ENCODE peak calls at places on chromosomes 16 and 17, in seven cellular contexts. One of them, this sample, is unnamed.

GRCh38 chr16:83813818-83814653 is 6.3 kb downstream of the HSBP1 start:
- DNase-seq in CD4-positive, CD25-positive, alpha-beta regulatory T cell: no peak
- DNase-seq in activated T-cell treated with anti-CD3 and anti-CD28 coated beads for 24 hours: no peak
- DNase-seq in activated naive CD4-positive, alpha-beta T cell: no peak
- DNase-seq in activated CD8-positive, alpha-beta T cell treated with anti-CD3 and anti-CD28 coated beads for 36 hours: no peak
- DNase-seq in neural crest cell: no peak
- DNase-seq in CD8-positive, alpha-beta memory T cell: no peak
- DNase-seq in this sample: peak; percentile 11

GRCh38 chr16:49700222-49700927 is 155.5 kb downstream of the ZNF423 start:
- DNase-seq in CD4-positive, CD25-positive, alpha-beta regulatory T cell: no peak
- DNase-seq in activated T-cell treated with anti-CD3 and anti-CD28 coated beads for 24 hours: no peak
- DNase-seq in activated naive CD4-positive, alpha-beta T cell: no peak
- DNase-seq in activated CD8-positive, alpha-beta T cell treated with anti-CD3 and anti-CD28 coated beads for 36 hours: no peak
- DNase-seq in neural crest cell: no peak
- DNase-seq in CD8-positive, alpha-beta memory T cell: no peak
- DNase-seq in this sample: peak; percentile 44

GRCh38 chr16:85170066-85171003 is 58.1 kb upstream of the CIBAR2 start:
- DNase-seq in CD4-positive, CD25-positive, alpha-beta regulatory T cell: no peak
- DNase-seq in activated T-cell treated with anti-CD3 and anti-CD28 coated beads for 24 hours: no peak
- DNase-seq in activated naive CD4-positive, alpha-beta T cell: no peak
- DNase-seq in activated CD8-positive, alpha-beta T cell treated with anti-CD3 and anti-CD28 coated beads for 36 hours: no peak
- DNase-seq in neural crest cell: no peak
- DNase-seq in CD8-positive, alpha-beta memory T cell: peak; percentile 39
- DNase-seq in this sample: no peak

GRCh38 chr17:18858567-18859245 is 775 bp downstream of the PRPSAP2 start:
- DNase-seq in CD4-positive, CD25-positive, alpha-beta regulatory T cell: no peak
- DNase-seq in activated T-cell treated with anti-CD3 and anti-CD28 coated beads for 24 hours: no peak
- DNase-seq in activated naive CD4-positive, alpha-beta T cell: no peak
- DNase-seq in activated CD8-positive, alpha-beta T cell treated with anti-CD3 and anti-CD28 coated beads for 36 hours: no peak
- DNase-seq in neural crest cell: no peak
- DNase-seq in CD8-positive, alpha-beta memory T cell: no peak
- DNase-seq in this sample: no peak

GRCh38 chr17:42120161-42121065 is 754 bp downstream of the KAT2A start:
- DNase-seq in CD4-positive, CD25-positive, alpha-beta regulatory T cell: no peak
- DNase-seq in activated T-cell treated with anti-CD3 and anti-CD28 coated beads for 24 hours: no peak
- DNase-seq in activated naive CD4-positive, alpha-beta T cell: no peak
- DNase-seq in activated CD8-positive, alpha-beta T cell treated with anti-CD3 and anti-CD28 coated beads for 36 hours: peak; percentile 40
- DNase-seq in neural crest cell: peak; percentile 45
- DNase-seq in CD8-positive, alpha-beta memory T cell: no peak
- DNase-seq in this sample: peak; percentile 17

GRCh38 chr16:1707193-1707790 is 1.3 kb downstream of the MAPK8IP3 start:
- DNase-seq in CD4-positive, CD25-positive, alpha-beta regulatory T cell: peak; percentile 41
- DNase-seq in activated T-cell treated with anti-CD3 and anti-CD28 coated beads for 24 hours: no peak
- DNase-seq in activated naive CD4-positive, alpha-beta T cell: no peak
- DNase-seq in activated CD8-positive, alpha-beta T cell treated with anti-CD3 and anti-CD28 coated beads for 36 hours: peak; percentile 42
- DNase-seq in neural crest cell: no peak
- DNase-seq in CD8-positive, alpha-beta memory T cell: no peak
- DNase-seq in this sample: no peak

GRCh38 chr17:1491406-1492248 is 859 bp downstream of the MYO1C start:
- DNase-seq in CD4-positive, CD25-positive, alpha-beta regulatory T cell: peak; percentile 51
- DNase-seq in activated T-cell treated with anti-CD3 and anti-CD28 coated beads for 24 hours: no peak
- DNase-seq in activated naive CD4-positive, alpha-beta T cell: no peak
- DNase-seq in activated CD8-positive, alpha-beta T cell treated with anti-CD3 and anti-CD28 coated beads for 36 hours: no peak
- DNase-seq in neural crest cell: peak; percentile 26
- DNase-seq in CD8-positive, alpha-beta memory T cell: no peak
- DNase-seq in this sample: peak; percentile 77

GRCh38 chr17:59108400-59109102 is 1.9 kb upstream of the TRIM37 start:
- DNase-seq in CD4-positive, CD25-positive, alpha-beta regulatory T cell: no peak
- DNase-seq in activated T-cell treated with anti-CD3 and anti-CD28 coated beads for 24 hours: no peak
- DNase-seq in activated naive CD4-positive, alpha-beta T cell: no peak
- DNase-seq in activated CD8-positive, alpha-beta T cell treated with anti-CD3 and anti-CD28 coated beads for 36 hours: no peak
- DNase-seq in neural crest cell: no peak
- DNase-seq in CD8-positive, alpha-beta memory T cell: no peak
- DNase-seq in this sample: no peak

GRCh38 chr16:75254359-75254837 is 3.0 kb upstream of the BCAR1 start:
- DNase-seq in CD4-positive, CD25-positive, alpha-beta regulatory T cell: no peak
- DNase-seq in activated T-cell treated with anti-CD3 and anti-CD28 coated beads for 24 hours: no peak
- DNase-seq in activated naive CD4-positive, alpha-beta T cell: no peak
- DNase-seq in activated CD8-positive, alpha-beta T cell treated with anti-CD3 and anti-CD28 coated beads for 36 hours: no peak
- DNase-seq in neural crest cell: no peak
- DNase-seq in CD8-positive, alpha-beta memory T cell: no peak
- DNase-seq in this sample: peak; percentile 73

GRCh38 chr17:50458290-50458689 is 10.4 kb downstream of the CHAD start:
- DNase-seq in CD4-positive, CD25-positive, alpha-beta regulatory T cell: no peak
- DNase-seq in activated T-cell treated with anti-CD3 and anti-CD28 coated beads for 24 hours: no peak
- DNase-seq in activated naive CD4-positive, alpha-beta T cell: no peak
- DNase-seq in activated CD8-positive, alpha-beta T cell treated with anti-CD3 and anti-CD28 coated beads for 36 hours: no peak
- DNase-seq in neural crest cell: no peak
- DNase-seq in CD8-positive, alpha-beta memory T cell: no peak
- DNase-seq in this sample: no peak

GRCh38 chr16:66274335-66275110 is 92.0 kb upstream of the CDH5 start:
- DNase-seq in CD4-positive, CD25-positive, alpha-beta regulatory T cell: peak; percentile 33
- DNase-seq in activated T-cell treated with anti-CD3 and anti-CD28 coated beads for 24 hours: no peak
- DNase-seq in activated naive CD4-positive, alpha-beta T cell: no peak
- DNase-seq in activated CD8-positive, alpha-beta T cell treated with anti-CD3 and anti-CD28 coated beads for 36 hours: peak; percentile 29
- DNase-seq in neural crest cell: no peak
- DNase-seq in CD8-positive, alpha-beta memory T cell: no peak
- DNase-seq in this sample: no peak

GRCh38 chr17:63476857-63477470 is at the start of gene ACE:
- DNase-seq in CD4-positive, CD25-positive, alpha-beta regulatory T cell: peak; percentile 45
- DNase-seq in activated T-cell treated with anti-CD3 and anti-CD28 coated beads for 24 hours: no peak
- DNase-seq in activated naive CD4-positive, alpha-beta T cell: no peak
- DNase-seq in activated CD8-positive, alpha-beta T cell treated with anti-CD3 and anti-CD28 coated beads for 36 hours: peak; percentile 53
- DNase-seq in neural crest cell: no peak
- DNase-seq in CD8-positive, alpha-beta memory T cell: peak; percentile 69
- DNase-seq in this sample: peak; percentile 53

GRCh38 chr17:28046034-28046825 is 3.8 kb downstream of the NLK start:
- DNase-seq in CD4-positive, CD25-positive, alpha-beta regulatory T cell: no peak
- DNase-seq in activated T-cell treated with anti-CD3 and anti-CD28 coated beads for 24 hours: no peak
- DNase-seq in activated naive CD4-positive, alpha-beta T cell: no peak
- DNase-seq in activated CD8-positive, alpha-beta T cell treated with anti-CD3 and anti-CD28 coated beads for 36 hours: no peak
- DNase-seq in neural crest cell: no peak
- DNase-seq in CD8-positive, alpha-beta memory T cell: no peak
- DNase-seq in this sample: no peak

GRCh38 chr17:78397681-78398101 is 19.2 kb downstream of the PGS1 start:
- DNase-seq in CD4-positive, CD25-positive, alpha-beta regulatory T cell: no peak
- DNase-seq in activated T-cell treated with anti-CD3 and anti-CD28 coated beads for 24 hours: no peak
- DNase-seq in activated naive CD4-positive, alpha-beta T cell: no peak
- DNase-seq in activated CD8-positive, alpha-beta T cell treated with anti-CD3 and anti-CD28 coated beads for 36 hours: no peak
- DNase-seq in neural crest cell: no peak
- DNase-seq in CD8-positive, alpha-beta memory T cell: no peak
- DNase-seq in this sample: no peak

GRCh38 chr16:51245306-51245705 is 94.2 kb upstream of the SALL1 start:
- DNase-seq in CD4-positive, CD25-positive, alpha-beta regulatory T cell: no peak
- DNase-seq in activated T-cell treated with anti-CD3 and anti-CD28 coated beads for 24 hours: no peak
- DNase-seq in activated naive CD4-positive, alpha-beta T cell: no peak
- DNase-seq in activated CD8-positive, alpha-beta T cell treated with anti-CD3 and anti-CD28 coated beads for 36 hours: no peak
- DNase-seq in neural crest cell: no peak
- DNase-seq in CD8-positive, alpha-beta memory T cell: no peak
- DNase-seq in this sample: no peak

GRCh38 chr16:26569793-26570192 is 496.9 kb upstream of the C16orf82 start:
- DNase-seq in CD4-positive, CD25-positive, alpha-beta regulatory T cell: peak; percentile 41
- DNase-seq in activated T-cell treated with anti-CD3 and anti-CD28 coated beads for 24 hours: no peak
- DNase-seq in activated naive CD4-positive, alpha-beta T cell: no peak
- DNase-seq in activated CD8-positive, alpha-beta T cell treated with anti-CD3 and anti-CD28 coated beads for 36 hours: peak; percentile 15
- DNase-seq in neural crest cell: peak; percentile 6
- DNase-seq in CD8-positive, alpha-beta memory T cell: no peak
- DNase-seq in this sample: no peak

GRCh38 chr17:17681744-17682292 is 560 bp downstream of the RAI1 start:
- DNase-seq in CD4-positive, CD25-positive, alpha-beta regulatory T cell: peak; percentile 46
- DNase-seq in activated T-cell treated with anti-CD3 and anti-CD28 coated beads for 24 hours: peak; percentile 17
- DNase-seq in activated naive CD4-positive, alpha-beta T cell: peak; percentile 29
- DNase-seq in activated CD8-positive, alpha-beta T cell treated with anti-CD3 and anti-CD28 coated beads for 36 hours: peak; percentile 68
- DNase-seq in neural crest cell: peak; percentile 29
- DNase-seq in CD8-positive, alpha-beta memory T cell: peak; percentile 59
- DNase-seq in this sample: peak; percentile 66

GRCh38 chr16:55846598-55847346 is 13.9 kb upstream of the CES1 start:
- DNase-seq in CD4-positive, CD25-positive, alpha-beta regulatory T cell: no peak
- DNase-seq in activated T-cell treated with anti-CD3 and anti-CD28 coated beads for 24 hours: no peak
- DNase-seq in activated naive CD4-positive, alpha-beta T cell: no peak
- DNase-seq in activated CD8-positive, alpha-beta T cell treated with anti-CD3 and anti-CD28 coated beads for 36 hours: no peak
- DNase-seq in neural crest cell: no peak
- DNase-seq in CD8-positive, alpha-beta memory T cell: no peak
- DNase-seq in this sample: no peak

GRCh38 chr16:89071686-89072182 is 21.9 kb upstream of the ACSF3 start:
- DNase-seq in CD4-positive, CD25-positive, alpha-beta regulatory T cell: no peak
- DNase-seq in activated T-cell treated with anti-CD3 and anti-CD28 coated beads for 24 hours: no peak
- DNase-seq in activated naive CD4-positive, alpha-beta T cell: no peak
- DNase-seq in activated CD8-positive, alpha-beta T cell treated with anti-CD3 and anti-CD28 coated beads for 36 hours: no peak
- DNase-seq in neural crest cell: no peak
- DNase-seq in CD8-positive, alpha-beta memory T cell: no peak
- DNase-seq in this sample: no peak

GRCh38 chr16:51328708-51329107 is 177.6 kb upstream of the SALL1 start:
- DNase-seq in CD4-positive, CD25-positive, alpha-beta regulatory T cell: no peak
- DNase-seq in activated T-cell treated with anti-CD3 and anti-CD28 coated beads for 24 hours: no peak
- DNase-seq in activated naive CD4-positive, alpha-beta T cell: no peak
- DNase-seq in activated CD8-positive, alpha-beta T cell treated with anti-CD3 and anti-CD28 coated beads for 36 hours: no peak
- DNase-seq in neural crest cell: no peak
- DNase-seq in CD8-positive, alpha-beta memory T cell: no peak
- DNase-seq in this sample: no peak

GRCh38 chr17:81022371-81022729 is 12.6 kb upstream of the BAIAP2 start:
- DNase-seq in CD4-positive, CD25-positive, alpha-beta regulatory T cell: no peak
- DNase-seq in activated T-cell treated with anti-CD3 and anti-CD28 coated beads for 24 hours: no peak
- DNase-seq in activated naive CD4-positive, alpha-beta T cell: no peak
- DNase-seq in activated CD8-positive, alpha-beta T cell treated with anti-CD3 and anti-CD28 coated beads for 36 hours: no peak
- DNase-seq in neural crest cell: no peak
- DNase-seq in CD8-positive, alpha-beta memory T cell: no peak
- DNase-seq in this sample: no peak

GRCh38 chr17:28385037-28385797 is 13.7 kb downstream of the SARM1 start:
- DNase-seq in CD4-positive, CD25-positive, alpha-beta regulatory T cell: peak; percentile 25
- DNase-seq in activated T-cell treated with anti-CD3 and anti-CD28 coated beads for 24 hours: no peak
- DNase-seq in activated naive CD4-positive, alpha-beta T cell: no peak
- DNase-seq in activated CD8-positive, alpha-beta T cell treated with anti-CD3 and anti-CD28 coated beads for 36 hours: peak; percentile 47
- DNase-seq in neural crest cell: no peak
- DNase-seq in CD8-positive, alpha-beta memory T cell: no peak
- DNase-seq in this sample: no peak

GRCh38 chr17:72407336-72408121 is 286.7 kb downstream of the SOX9 start:
- DNase-seq in CD4-positive, CD25-positive, alpha-beta regulatory T cell: no peak
- DNase-seq in activated T-cell treated with anti-CD3 and anti-CD28 coated beads for 24 hours: no peak
- DNase-seq in activated naive CD4-positive, alpha-beta T cell: no peak
- DNase-seq in activated CD8-positive, alpha-beta T cell treated with anti-CD3 and anti-CD28 coated beads for 36 hours: no peak
- DNase-seq in neural crest cell: no peak
- DNase-seq in CD8-positive, alpha-beta memory T cell: no peak
- DNase-seq in this sample: peak; percentile 98

GRCh38 chr17:16923097-16923903 is 48.6 kb downstream of the TNFRSF13B start:
- DNase-seq in CD4-positive, CD25-positive, alpha-beta regulatory T cell: no peak
- DNase-seq in activated T-cell treated with anti-CD3 and anti-CD28 coated beads for 24 hours: no peak
- DNase-seq in activated naive CD4-positive, alpha-beta T cell: no peak
- DNase-seq in activated CD8-positive, alpha-beta T cell treated with anti-CD3 and anti-CD28 coated beads for 36 hours: no peak
- DNase-seq in neural crest cell: no peak
- DNase-seq in CD8-positive, alpha-beta memory T cell: peak; percentile 38
- DNase-seq in this sample: no peak

GRCh38 chr16:79298476-79299153 is 301.9 kb downstream of the MAF start:
- DNase-seq in CD4-positive, CD25-positive, alpha-beta regulatory T cell: no peak
- DNase-seq in activated T-cell treated with anti-CD3 and anti-CD28 coated beads for 24 hours: no peak
- DNase-seq in activated naive CD4-positive, alpha-beta T cell: no peak
- DNase-seq in activated CD8-positive, alpha-beta T cell treated with anti-CD3 and anti-CD28 coated beads for 36 hours: no peak
- DNase-seq in neural crest cell: peak; percentile 36
- DNase-seq in CD8-positive, alpha-beta memory T cell: no peak
- DNase-seq in this sample: no peak

GRCh38 chr16:27650073-27650701 is 100.2 kb downstream of the KATNIP start:
- DNase-seq in CD4-positive, CD25-positive, alpha-beta regulatory T cell: no peak
- DNase-seq in activated T-cell treated with anti-CD3 and anti-CD28 coated beads for 24 hours: no peak
- DNase-seq in activated naive CD4-positive, alpha-beta T cell: no peak
- DNase-seq in activated CD8-positive, alpha-beta T cell treated with anti-CD3 and anti-CD28 coated beads for 36 hours: no peak
- DNase-seq in neural crest cell: no peak
- DNase-seq in CD8-positive, alpha-beta memory T cell: no peak
- DNase-seq in this sample: no peak

GRCh38 chr16:27286446-27286845 is 17.9 kb upstream of the NSMCE1 start:
- DNase-seq in CD4-positive, CD25-positive, alpha-beta regulatory T cell: no peak
- DNase-seq in activated T-cell treated with anti-CD3 and anti-CD28 coated beads for 24 hours: no peak
- DNase-seq in activated naive CD4-positive, alpha-beta T cell: no peak
- DNase-seq in activated CD8-positive, alpha-beta T cell treated with anti-CD3 and anti-CD28 coated beads for 36 hours: no peak
- DNase-seq in neural crest cell: no peak
- DNase-seq in CD8-positive, alpha-beta memory T cell: no peak
- DNase-seq in this sample: peak; percentile 88

GRCh38 chr16:1537138-1537577 is 3.7 kb downstream of the TMEM204 start:
- DNase-seq in CD4-positive, CD25-positive, alpha-beta regulatory T cell: no peak
- DNase-seq in activated T-cell treated with anti-CD3 and anti-CD28 coated beads for 24 hours: no peak
- DNase-seq in activated naive CD4-positive, alpha-beta T cell: no peak
- DNase-seq in activated CD8-positive, alpha-beta T cell treated with anti-CD3 and anti-CD28 coated beads for 36 hours: no peak
- DNase-seq in neural crest cell: no peak
- DNase-seq in CD8-positive, alpha-beta memory T cell: no peak
- DNase-seq in this sample: no peak

GRCh38 chr16:62068747-62069146 is 32.5 kb upstream of the CDH8 start:
- DNase-seq in CD4-positive, CD25-positive, alpha-beta regulatory T cell: no peak
- DNase-seq in activated T-cell treated with anti-CD3 and anti-CD28 coated beads for 24 hours: no peak
- DNase-seq in activated naive CD4-positive, alpha-beta T cell: no peak
- DNase-seq in activated CD8-positive, alpha-beta T cell treated with anti-CD3 and anti-CD28 coated beads for 36 hours: no peak
- DNase-seq in neural crest cell: no peak
- DNase-seq in CD8-positive, alpha-beta memory T cell: no peak
- DNase-seq in this sample: no peak

GRCh38 chr16:50756466-50756865 is 14.6 kb downstream of the CYLD start:
- DNase-seq in CD4-positive, CD25-positive, alpha-beta regulatory T cell: no peak
- DNase-seq in activated T-cell treated with anti-CD3 and anti-CD28 coated beads for 24 hours: no peak
- DNase-seq in activated naive CD4-positive, alpha-beta T cell: no peak
- DNase-seq in activated CD8-positive, alpha-beta T cell treated with anti-CD3 and anti-CD28 coated beads for 36 hours: no peak
- DNase-seq in neural crest cell: no peak
- DNase-seq in CD8-positive, alpha-beta memory T cell: no peak
- DNase-seq in this sample: no peak

GRCh38 chr16:50796829-50797228 is 54.9 kb downstream of the CYLD start:
- DNase-seq in CD4-positive, CD25-positive, alpha-beta regulatory T cell: no peak
- DNase-seq in activated T-cell treated with anti-CD3 and anti-CD28 coated beads for 24 hours: no peak
- DNase-seq in activated naive CD4-positive, alpha-beta T cell: no peak
- DNase-seq in activated CD8-positive, alpha-beta T cell treated with anti-CD3 and anti-CD28 coated beads for 36 hours: no peak
- DNase-seq in neural crest cell: no peak
- DNase-seq in CD8-positive, alpha-beta memory T cell: no peak
- DNase-seq in this sample: no peak

GRCh38 chr17:43169561-43170139 is 1.4 kb upstream of the NBR1 start:
- DNase-seq in CD4-positive, CD25-positive, alpha-beta regulatory T cell: peak; percentile 8
- DNase-seq in activated T-cell treated with anti-CD3 and anti-CD28 coated beads for 24 hours: no peak
- DNase-seq in activated naive CD4-positive, alpha-beta T cell: no peak
- DNase-seq in activated CD8-positive, alpha-beta T cell treated with anti-CD3 and anti-CD28 coated beads for 36 hours: peak; percentile 52
- DNase-seq in neural crest cell: no peak
- DNase-seq in CD8-positive, alpha-beta memory T cell: peak; percentile 50
- DNase-seq in this sample: no peak

GRCh38 chr16:21283521-21284289 is 5.6 kb upstream of the CRYM start:
- DNase-seq in CD4-positive, CD25-positive, alpha-beta regulatory T cell: no peak
- DNase-seq in activated T-cell treated with anti-CD3 and anti-CD28 coated beads for 24 hours: no peak
- DNase-seq in activated naive CD4-positive, alpha-beta T cell: no peak
- DNase-seq in activated CD8-positive, alpha-beta T cell treated with anti-CD3 and anti-CD28 coated beads for 36 hours: peak; percentile 5
- DNase-seq in neural crest cell: peak; percentile 71
- DNase-seq in CD8-positive, alpha-beta memory T cell: no peak
- DNase-seq in this sample: peak; percentile 58

GRCh38 chr16:27229891-27230470 is 26.7 kb downstream of the KDM8 start:
- DNase-seq in CD4-positive, CD25-positive, alpha-beta regulatory T cell: no peak
- DNase-seq in activated T-cell treated with anti-CD3 and anti-CD28 coated beads for 24 hours: no peak
- DNase-seq in activated naive CD4-positive, alpha-beta T cell: no peak
- DNase-seq in activated CD8-positive, alpha-beta T cell treated with anti-CD3 and anti-CD28 coated beads for 36 hours: no peak
- DNase-seq in neural crest cell: no peak
- DNase-seq in CD8-positive, alpha-beta memory T cell: peak; percentile 39
- DNase-seq in this sample: no peak

This sample was measured in Daoy.